ENCODE peak calls at places on chromosomes 12 and 14, in five cellular contexts. P is colonic mucosa; I is CD8-positive, alpha-beta memory T cell; U is stomach; H is heart left ventricle. N is an unnamed sample. For H3K36me3, the result is how much of the 10 kb centered on the place peaks cover.

GRCh38 chr12:108324678-108325358 is 14.3 kb downstream of the CMKLR1 start:
- DNase-seq in P (no peak), I (no peak), U (no peak), H (no peak), N (no peak)

GRCh38 chr14:57273236-57273635 is 4.5 kb downstream of the AP5M1 start:
- DNase-seq in P (no peak), I (no peak), U (no peak), H (no peak), N (no peak)

GRCh38 chr12:132818562-132818961 is 10.1 kb downstream of the GOLGA3 start:
- DNase-seq in P (no peak), I (no peak), U (no peak), H (no peak), N (no peak)

GRCh38 chr12:15230751-15231150 is 9.5 kb upstream of the RERG start:
- DNase-seq in P (no peak), I (no peak), U (no peak), H (no peak), N (no peak)

GRCh38 chr12:96205909-96206308 is 11.7 kb downstream of the ELK3 start:
- DNase-seq in P (no peak), I (peak), U (no peak), H (no peak), N (no peak)

GRCh38 chr12:92928431-92928961 is 599 bp downstream of the EEA1 start:
- DNase-seq in P (peak), I (no peak), U (no peak), H (peak), N (peak)

GRCh38 chr12:121903202-121903601 is 14.6 kb downstream of the PSMD9 start:
- DNase-seq in P (no peak), I (no peak), U (no peak), H (no peak), N (no peak)

GRCh38 chr12:108525681-108526080 is 10.6 kb downstream of the FICD start:
- DNase-seq in P (no peak), I (no peak), U (no peak), H (no peak), N (no peak)

GRCh38 chr14:37034410-37035285 is 137.8 kb downstream of the SLC25A21 start:
- DNase-seq in P (no peak), I (no peak), U (no peak), H (no peak), N (no peak)

GRCh38 chr12:5593998-5594397 is 162.1 kb downstream of the NTF3 start:
- DNase-seq in P (no peak), I (no peak), U (no peak), H (no peak), N (no peak)

GRCh38 chr12:28975564-28976340 is 173.3 kb upstream of the FAR2 start:
- DNase-seq in P (no peak), I (no peak), U (no peak), H (no peak), N (no peak)

GRCh38 chr14:95151561-95151960 is 5.8 kb downstream of the DICER1 start:
- DNase-seq in P (no peak), I (no peak), U (no peak), H (no peak), N (no peak)

GRCh38 chr12:86710110-86710509 is 453.9 kb upstream of the MGAT4C start:
- DNase-seq in P (no peak), I (no peak), U (no peak), H (no peak), N (no peak)

GRCh38 chr12:104930388-104931326 is 27.4 kb downstream of the SLC41A2 start:
- DNase-seq in P (no peak), I (no peak), U (no peak), H (no peak), N (no peak)

GRCh38 chr12:61923152-61923551 is 337.1 kb upstream of the USP15 start:
- DNase-seq in P (no peak), I (no peak), U (no peak), H (no peak), N (no peak)

GRCh38 chr12:79006306-79006705 is 141.7 kb downstream of the SYT1 start:
- DNase-seq in P (no peak), I (no peak), U (no peak), H (no peak), N (no peak)

GRCh38 chr12:89542912-89543592 is 17.2 kb upstream of the POC1B start:
- DNase-seq in P (peak), I (peak), U (peak), H (no peak), N (no peak)

GRCh38 chr14:40386433-40386832 is 954.2 kb upstream of the FBXO33 start:
- DNase-seq in P (no peak), I (no peak), U (no peak), H (no peak), N (no peak)

GRCh38 chr12:2862876-2863275 is 6.0 kb upstream of the TEX52 start:
- DNase-seq in P (no peak), I (no peak), U (no peak), H (no peak), N (no peak)

GRCh38 chr14:58131386-58131785 is 20.6 kb downstream of the ARMH4 start:
- DNase-seq in P (no peak), I (no peak), U (no peak), H (no peak), N (no peak)

GRCh38 chr14:67228325-67228984 is 12.8 kb upstream of the PALS1 start:
- DNase-seq in P (no peak), I (no peak), U (no peak), H (no peak), N (no peak)

GRCh38 chr14:106530423-106531107 is 1004.2 kb downstream of the TMEM121 start:
- DNase-seq in P (no peak), I (no peak), U (no peak), H (no peak), N (no peak)

GRCh38 chr12:102095677-102096263 is 24.1 kb downstream of the NUP37 start:
- DNase-seq in P (no peak), I (no peak), U (no peak), H (no peak), N (no peak)

GRCh38 chr12:46608431-46609280 is 217.1 kb downstream of the SLC38A4 start:
- DNase-seq in P (no peak), I (no peak), U (no peak), H (no peak), N (no peak)

GRCh38 chr14:21428930-21429329 is 27.0 kb downstream of the CHD8 start:
- DNase-seq in P (no peak), I (no peak), U (peak), H (no peak), N (peak)

DNA sequence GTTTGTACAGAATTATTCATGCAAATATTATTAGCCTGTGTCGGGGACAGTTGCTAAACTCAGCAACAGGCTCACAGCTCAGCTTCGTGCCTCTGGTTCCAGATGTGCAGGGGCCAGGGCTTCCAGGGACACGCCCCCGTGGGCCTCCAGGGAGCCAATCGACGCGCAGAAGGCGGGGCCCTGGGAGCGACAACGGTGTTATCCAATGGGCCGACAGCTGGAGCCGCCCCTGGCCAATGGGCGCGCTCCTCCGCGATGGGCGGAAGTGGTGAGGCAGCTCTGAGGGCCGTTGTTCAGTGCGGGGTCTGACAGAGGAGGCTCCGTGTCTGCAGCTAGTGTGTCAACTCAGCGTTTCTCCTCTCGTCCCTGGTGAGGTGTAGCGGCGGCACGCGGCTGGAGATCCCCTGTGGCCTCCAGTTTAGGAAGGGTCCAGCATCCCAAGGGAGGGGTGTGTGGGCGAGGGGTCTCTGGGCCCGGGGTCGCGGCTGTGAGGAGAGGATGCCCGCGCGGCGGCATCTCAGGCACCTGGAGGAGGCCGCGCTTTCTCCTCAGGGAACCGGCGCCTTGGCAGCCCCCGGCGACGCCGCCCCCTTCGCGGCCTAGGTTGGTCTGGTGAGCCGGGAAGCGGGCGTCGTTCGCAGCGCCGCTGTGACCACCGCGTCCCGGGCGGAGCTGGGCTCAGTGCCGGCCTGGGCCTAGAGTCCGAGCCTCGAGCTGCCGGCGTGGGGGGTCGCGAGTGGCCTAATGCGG is at the start of gene TRAFD1:
- DNase-seq in P (peak), I (peak), U (peak), H (peak), N (peak)
- H3K27ac ChIP-seq in P (peak), I (peak), U (peak), H (peak), N (peak)

GRCh38 chr12:122991623-122992275 is 11.3 kb downstream of the ARL6IP4 start:
- DNase-seq in P (no peak), I (no peak), U (no peak), H (peak), N (no peak)
- H3K36me3 ChIP-seq in P (under half), I (under half), U (half or more), H (under half), N (under half)

DNA sequence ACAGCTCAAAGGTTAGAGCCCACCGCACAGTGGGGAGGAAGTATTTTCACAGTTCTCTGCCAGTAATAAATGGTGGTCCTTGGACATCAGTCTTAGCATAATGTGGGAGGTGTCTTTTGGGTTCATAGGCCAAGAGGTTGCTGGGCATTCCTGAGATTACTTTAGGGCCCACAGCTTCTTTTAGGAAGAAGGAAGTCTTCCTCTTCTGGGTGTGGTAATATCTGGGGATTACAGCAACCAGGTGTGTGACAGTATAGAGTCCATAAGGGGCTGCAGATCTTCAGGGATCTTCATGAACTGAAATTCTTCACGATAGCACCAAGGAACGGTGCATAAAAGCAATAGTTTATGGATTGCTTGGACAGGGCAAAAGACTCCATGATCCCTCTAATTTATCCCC is 56.2 kb upstream of the PTGR2 start:
- DNase-seq in P (no peak), I (no peak), U (no peak), H (no peak), N (no peak)
- H3K27ac ChIP-seq in P (peak), I (no peak), U (peak), H (no peak), N (peak)

DNA sequence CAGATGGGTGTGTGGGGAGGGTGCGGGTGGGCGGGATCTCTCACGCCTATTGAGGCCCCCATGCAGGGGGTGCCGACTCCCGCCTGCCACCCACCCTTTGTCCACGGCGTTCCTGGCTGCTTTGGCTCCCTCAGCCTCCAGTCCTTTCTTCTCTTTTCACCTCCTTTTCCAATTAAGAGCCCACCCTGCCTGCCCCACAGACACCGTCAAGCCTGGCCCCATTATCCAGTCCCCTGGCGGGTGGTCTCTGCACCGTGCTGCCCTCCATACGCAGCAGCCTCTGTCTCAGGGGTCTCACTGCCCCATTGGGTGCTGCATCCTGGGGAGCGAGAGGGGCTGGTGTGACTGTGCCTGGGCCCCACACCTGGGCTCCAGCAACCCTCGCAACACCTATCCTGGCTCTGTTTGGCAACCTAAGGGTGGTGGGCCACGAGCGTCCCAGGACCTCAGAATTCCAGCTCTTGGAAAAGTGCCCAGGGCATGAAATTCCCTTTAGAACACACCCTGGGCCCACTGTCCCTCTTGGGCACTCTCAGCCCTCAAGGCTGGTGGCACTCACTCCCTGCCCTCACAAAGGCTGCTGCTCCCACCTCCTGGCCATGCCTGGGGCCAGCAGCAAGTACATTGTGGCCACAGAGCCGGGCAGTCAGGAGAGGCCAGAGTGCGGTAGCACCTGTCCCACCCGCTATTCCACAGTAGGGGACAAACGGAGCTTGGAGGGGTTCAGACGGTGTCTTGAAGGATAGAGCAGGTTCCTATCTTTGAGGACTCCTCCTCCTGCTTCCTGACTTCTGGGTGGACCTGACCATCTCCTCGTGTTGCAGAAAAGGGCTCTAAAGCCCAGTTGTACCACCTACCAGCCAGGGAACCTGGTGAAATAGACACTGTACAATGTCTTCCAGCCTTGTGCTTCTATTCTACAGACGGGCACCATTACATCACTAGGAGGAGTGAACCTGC is 114.1 kb downstream of the KIF26A start:
- DNase-seq in P (no peak), I (no peak), U (peak), H (no peak), N (no peak)
- H3K36me3 ChIP-seq in P (under half), I (under half), U (under half), H (under half), N (under half)

GRCh38 chr12:26870491-26871419 is 37.8 kb upstream of the ITPR2 start:
- DNase-seq in P (peak), I (no peak), U (peak), H (no peak), N (peak)

GRCh38 chr12:26872623-26873022 is 39.6 kb upstream of the ITPR2 start:
- DNase-seq in P (no peak), I (no peak), U (no peak), H (no peak), N (no peak)

GRCh38 chr12:26868505-26869494 is 35.8 kb upstream of the ITPR2 start:
- DNase-seq in P (no peak), I (no peak), U (no peak), H (no peak), N (no peak)

GRCh38 chr12:26871985-26872384 is 39.0 kb upstream of the ITPR2 start:
- DNase-seq in P (no peak), I (no peak), U (no peak), H (no peak), N (no peak)

DNA sequence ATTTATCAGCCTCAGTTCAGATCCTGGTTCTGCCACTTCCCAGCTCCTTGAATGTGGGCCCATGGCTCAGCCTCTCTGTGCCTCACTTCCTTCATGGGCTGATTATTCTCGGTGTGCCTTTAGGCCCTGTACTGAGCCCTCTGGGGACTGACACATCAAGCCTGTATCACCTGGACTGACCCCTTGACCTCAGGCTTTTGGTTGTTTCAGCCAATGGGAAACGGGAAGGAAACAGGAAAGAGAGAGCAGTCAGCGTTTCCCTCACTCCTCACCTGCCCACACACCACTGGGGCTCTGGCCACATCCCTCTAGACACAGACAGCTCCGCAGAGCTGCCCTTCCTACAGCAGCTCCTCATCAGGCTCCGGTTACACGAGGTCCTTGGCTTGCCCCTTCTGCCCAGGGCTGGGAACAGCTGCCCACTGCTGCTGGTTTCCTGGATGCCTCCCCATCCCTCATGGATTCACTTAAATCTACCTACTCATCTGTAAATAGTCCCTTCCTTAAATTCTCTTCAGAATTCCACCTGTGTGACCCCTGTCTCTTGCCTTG is 37.0 kb upstream of the ITPR2 start:
- DNase-seq in P (no peak), I (no peak), U (no peak), H (no peak), N (no peak)
- H3K27ac ChIP-seq in P (no peak), I (no peak), U (peak), H (no peak), N (peak)

GRCh38 chr14:64119535-64119934 is 174.6 kb downstream of the ESR2 start:
- DNase-seq in P (no peak), I (no peak), U (no peak), H (no peak), N (no peak)

GRCh38 chr14:64118892-64119291 is 175.3 kb downstream of the ESR2 start:
- DNase-seq in P (no peak), I (no peak), U (no peak), H (no peak), N (no peak)

GRCh38 chr14:64126548-64126947 is 167.6 kb downstream of the ESR2 start:
- DNase-seq in P (no peak), I (no peak), U (no peak), H (no peak), N (no peak)

GRCh38 chr14:64117671-64118402 is 176.3 kb downstream of the ESR2 start:
- DNase-seq in P (no peak), I (no peak), U (peak), H (peak), N (peak)

GRCh38 chr14:64123241-64123956 is 170.8 kb downstream of the ESR2 start:
- DNase-seq in P (no peak), I (no peak), U (no peak), H (no peak), N (no peak)
- H3K36me3 ChIP-seq in P (under half), I (half or more), U (half or more), H (under half), N (under half)

DNA sequence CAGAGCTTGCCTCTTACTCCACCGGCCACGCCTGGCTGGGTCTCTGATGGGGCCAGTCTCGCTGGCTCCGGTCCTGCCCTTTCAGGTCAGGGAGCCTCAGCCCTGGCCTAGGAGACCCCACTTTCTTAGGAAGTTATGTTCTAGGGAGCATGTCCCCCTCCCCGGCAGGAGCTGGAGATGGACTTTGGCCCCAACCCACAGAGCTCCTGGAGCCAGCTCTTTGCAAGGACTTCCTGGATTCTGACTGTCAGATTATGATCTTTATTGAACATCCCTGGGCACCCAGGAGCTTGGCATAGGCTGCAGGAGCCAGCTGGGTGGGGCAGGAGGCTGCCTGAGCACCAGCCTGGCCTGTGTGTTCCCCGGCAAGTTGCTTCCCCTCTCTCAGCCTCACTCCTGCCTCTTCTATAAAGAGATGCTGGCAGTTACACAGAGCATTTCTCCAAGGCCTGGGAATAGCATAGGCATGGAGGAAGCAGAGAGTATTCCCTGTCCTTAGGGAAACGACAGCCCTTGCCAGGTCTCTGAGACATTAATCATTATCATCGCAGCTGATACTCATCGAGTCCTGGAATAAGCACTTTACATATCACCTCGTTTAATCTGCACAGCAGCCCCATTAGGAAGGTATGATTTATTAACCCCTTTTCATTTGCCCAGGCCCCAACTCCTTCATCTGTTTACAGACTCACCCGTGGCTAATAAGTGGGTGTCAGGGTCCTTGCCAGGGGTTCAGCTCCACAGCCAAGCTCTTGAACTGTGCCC is 3.4 kb downstream of the DEGS2 start:
- DNase-seq in P (peak), I (no peak), U (no peak), H (no peak), N (no peak)
- H3K27ac ChIP-seq in P (peak), I (no peak), U (peak), H (no peak), N (no peak)

DNA sequence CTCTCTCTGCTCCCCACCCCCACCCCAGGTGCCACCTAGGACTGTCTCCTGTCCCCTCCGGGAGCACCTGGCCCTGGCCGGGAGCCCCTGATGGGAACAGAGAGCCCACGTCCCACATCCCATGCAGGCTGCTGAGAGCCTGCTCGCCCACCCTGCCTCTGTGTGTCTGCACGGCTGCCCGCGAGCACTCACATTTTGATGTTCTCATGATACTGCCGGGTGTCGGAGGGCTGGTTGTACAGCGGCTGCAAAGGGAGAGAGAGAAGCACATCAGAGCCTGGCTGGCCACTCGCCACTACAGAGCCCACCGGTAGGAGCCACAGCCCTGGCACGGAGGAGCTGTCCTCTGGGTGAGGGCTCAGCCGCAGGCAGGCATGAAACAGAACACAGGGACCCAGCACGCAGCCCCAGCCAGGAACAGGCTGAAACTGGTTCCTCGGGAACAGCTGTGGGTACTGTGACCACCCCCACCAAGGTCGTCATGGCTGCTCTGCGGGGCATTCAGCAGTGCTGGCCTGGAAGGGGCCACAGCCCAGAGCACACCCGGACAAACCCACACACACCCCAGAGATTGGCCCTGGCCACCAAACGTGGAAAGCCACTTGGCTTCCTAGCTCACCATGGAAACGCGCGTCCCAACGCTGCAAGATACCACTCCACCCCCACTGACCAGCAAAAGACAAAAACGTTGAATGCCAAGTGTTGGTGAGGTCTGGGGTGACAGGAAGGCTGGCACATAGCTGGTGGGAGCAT is 117.6 kb downstream of the NCOR2 start:
- DNase-seq in P (no peak), I (no peak), U (no peak), H (no peak), N (no peak)
- H3K36me3 ChIP-seq in P (under half), I (under half), U (under half), H (under half), N (under half)

N was measured in heart right ventricle.